ENCODE peak calls at places on chromosomes 7 and 10, in six cellular contexts. One of them, this sample, is unnamed.

GRCh38 chr7:132161231-132161915 is 414.9 kb downstream of the PLXNA4 start:
- DNase-seq in tibial artery: no peak
- DNase-seq in body of pancreas: no peak
- DNase-seq in GM23338: no peak
- DNase-seq in thoracic aorta: no peak
- DNase-seq in astrocyte: peak; percentile 16
- DNase-seq in this sample: no peak

GRCh38 chr7:48421357-48421756 is 250.1 kb downstream of the ABCA13 start:
- DNase-seq in body of pancreas: no peak
- DNase-seq in astrocyte: no peak
- DNase-seq in tibial artery: no peak
- DNase-seq in thoracic aorta: no peak
- DNase-seq in GM23338: peak; percentile 40
- DNase-seq in this sample: peak; percentile 58

GRCh38 chr7:138137423-138138171 is 61.3 kb downstream of the AKR1D1 start:
- DNase-seq in astrocyte: no peak
- DNase-seq in thoracic aorta: no peak
- DNase-seq in body of pancreas: no peak
- DNase-seq in GM23338: no peak
- DNase-seq in tibial artery: no peak
- DNase-seq in this sample: peak; percentile 36

GRCh38 chr10:126634915-126635314 is 35.6 kb downstream of the C10orf90 start:
- DNase-seq in thoracic aorta: no peak
- DNase-seq in GM23338: no peak
- DNase-seq in body of pancreas: no peak
- DNase-seq in tibial artery: no peak
- DNase-seq in astrocyte: peak; percentile 25
- DNase-seq in this sample: peak; percentile 21

GRCh38 chr10:113479346-113480080 is 73.3 kb upstream of the HABP2 start:
- DNase-seq in tibial artery: no peak
- DNase-seq in thoracic aorta: no peak
- DNase-seq in astrocyte: no peak
- DNase-seq in body of pancreas: no peak
- DNase-seq in GM23338: no peak
- DNase-seq in this sample: no peak

GRCh38 chr7:549891-550625 is 30.4 kb upstream of the PDGFA start:
- DNase-seq in tibial artery: no peak
- DNase-seq in body of pancreas: no peak
- DNase-seq in thoracic aorta: no peak
- DNase-seq in GM23338: no peak
- DNase-seq in astrocyte: no peak
- DNase-seq in this sample: no peak

GRCh38 chr7:39453743-39454355 is 112.4 kb upstream of the YAE1 start:
- DNase-seq in tibial artery: no peak
- DNase-seq in GM23338: peak; percentile 89
- DNase-seq in astrocyte: peak; percentile 10
- DNase-seq in thoracic aorta: no peak
- DNase-seq in body of pancreas: peak; percentile 34
- DNase-seq in this sample: peak; percentile 59

GRCh38 chr10:104256335-104257080 is 1.8 kb downstream of the GSTO1 start:
- DNase-seq in GM23338: no peak
- DNase-seq in thoracic aorta: no peak
- DNase-seq in tibial artery: no peak
- DNase-seq in body of pancreas: no peak
- DNase-seq in astrocyte: no peak
- DNase-seq in this sample: peak; percentile 27

GRCh38 chr10:43294241-43294658 is 27.4 kb upstream of the RASGEF1A start:
- DNase-seq in tibial artery: no peak
- DNase-seq in astrocyte: no peak
- DNase-seq in GM23338: no peak
- DNase-seq in thoracic aorta: no peak
- DNase-seq in body of pancreas: no peak
- DNase-seq in this sample: no peak

GRCh38 chr10:21719502-21719901 is 185.5 kb downstream of the MLLT10 start:
- DNase-seq in GM23338: no peak
- DNase-seq in body of pancreas: no peak
- DNase-seq in tibial artery: no peak
- DNase-seq in thoracic aorta: no peak
- DNase-seq in astrocyte: no peak
- DNase-seq in this sample: no peak

GRCh38 chr10:98208925-98209324 is 59.1 kb downstream of the LOXL4 start:
- DNase-seq in GM23338: no peak
- DNase-seq in tibial artery: no peak
- DNase-seq in thoracic aorta: no peak
- DNase-seq in astrocyte: no peak
- DNase-seq in body of pancreas: no peak
- DNase-seq in this sample: no peak

GRCh38 chr7:23020742-23021401 is 6.9 kb upstream of the HYCC1 start:
- DNase-seq in body of pancreas: no peak
- DNase-seq in tibial artery: peak; percentile 46
- DNase-seq in thoracic aorta: peak; percentile 10
- DNase-seq in GM23338: no peak
- DNase-seq in astrocyte: peak; percentile 95
- DNase-seq in this sample: peak; percentile 96

GRCh38 chr7:32496052-32496813 is 944 bp downstream of the AVL9 start:
- DNase-seq in thoracic aorta: no peak
- DNase-seq in astrocyte: no peak
- DNase-seq in tibial artery: no peak
- DNase-seq in body of pancreas: no peak
- DNase-seq in GM23338: peak; percentile 55
- DNase-seq in this sample: no peak

GRCh38 chr10:23556727-23557440 is 118.0 kb downstream of the OTUD1 start:
- DNase-seq in body of pancreas: no peak
- DNase-seq in GM23338: no peak
- DNase-seq in tibial artery: no peak
- DNase-seq in astrocyte: peak; percentile 44
- DNase-seq in thoracic aorta: no peak
- DNase-seq in this sample: peak; percentile 82

GRCh38 chr7:24757799-24758275 is 573 bp upstream of the GSDME start:
- DNase-seq in tibial artery: no peak
- DNase-seq in body of pancreas: peak; percentile 27
- DNase-seq in astrocyte: peak; percentile 42
- DNase-seq in thoracic aorta: no peak
- DNase-seq in GM23338: peak; percentile 26
- DNase-seq in this sample: peak; percentile 63

GRCh38 chr10:28130267-28130666 is 131.4 kb upstream of the ODAD2 start:
- DNase-seq in astrocyte: peak; percentile 82
- DNase-seq in tibial artery: no peak
- DNase-seq in GM23338: no peak
- DNase-seq in thoracic aorta: no peak
- DNase-seq in body of pancreas: no peak
- DNase-seq in this sample: peak; percentile 63

GRCh38 chr7:99078416-99078815 is 65.5 kb downstream of the SMURF1 start:
- DNase-seq in GM23338: no peak
- DNase-seq in thoracic aorta: no peak
- DNase-seq in tibial artery: no peak
- DNase-seq in astrocyte: no peak
- DNase-seq in body of pancreas: peak; percentile 28
- DNase-seq in this sample: no peak

GRCh38 chr10:97522937-97523336 is 24.2 kb downstream of the UBTD1 start:
- DNase-seq in tibial artery: no peak
- DNase-seq in astrocyte: no peak
- DNase-seq in body of pancreas: no peak
- DNase-seq in thoracic aorta: no peak
- DNase-seq in GM23338: no peak
- DNase-seq in this sample: no peak

GRCh38 chr7:92177362-92177761 is 1.6 kb downstream of the LRRD1 start:
- DNase-seq in tibial artery: no peak
- DNase-seq in astrocyte: peak; percentile 29
- DNase-seq in thoracic aorta: no peak
- DNase-seq in body of pancreas: no peak
- DNase-seq in GM23338: no peak
- DNase-seq in this sample: peak; percentile 38

GRCh38 chr7:125090596-125090995 is 161.0 kb upstream of the POT1 start:
- DNase-seq in thoracic aorta: no peak
- DNase-seq in astrocyte: no peak
- DNase-seq in body of pancreas: no peak
- DNase-seq in GM23338: peak; percentile 6
- DNase-seq in tibial artery: no peak
- DNase-seq in this sample: peak; percentile 77

GRCh38 chr7:38463277-38464224 is 167.6 kb downstream of the AMPH start:
- DNase-seq in body of pancreas: no peak
- DNase-seq in GM23338: no peak
- DNase-seq in astrocyte: peak; percentile 49
- DNase-seq in tibial artery: peak; percentile 70
- DNase-seq in thoracic aorta: peak; percentile 12
- DNase-seq in this sample: peak; percentile 26

GRCh38 chr7:92835140-92835850 is 1.1 kb downstream of the CDK6 start:
- DNase-seq in thoracic aorta: peak; percentile 4
- DNase-seq in tibial artery: peak; percentile 43
- DNase-seq in body of pancreas: peak; percentile 57
- DNase-seq in GM23338: peak; percentile 93
- DNase-seq in astrocyte: peak; percentile 62
- DNase-seq in this sample: peak; percentile 62

GRCh38 chr7:73909996-73910395 is 49.0 kb downstream of the TMEM270 start:
- DNase-seq in astrocyte: no peak
- DNase-seq in thoracic aorta: no peak
- DNase-seq in body of pancreas: no peak
- DNase-seq in GM23338: no peak
- DNase-seq in tibial artery: no peak
- DNase-seq in this sample: no peak

GRCh38 chr10:58859541-58859940 is 316.9 kb upstream of the PHYHIPL start:
- DNase-seq in astrocyte: no peak
- DNase-seq in body of pancreas: no peak
- DNase-seq in thoracic aorta: no peak
- DNase-seq in GM23338: no peak
- DNase-seq in tibial artery: no peak
- DNase-seq in this sample: no peak

GRCh38 chr10:130017010-130017630 is 53.0 kb upstream of the EBF3 start:
- DNase-seq in tibial artery: no peak
- DNase-seq in GM23338: no peak
- DNase-seq in thoracic aorta: no peak
- DNase-seq in astrocyte: no peak
- DNase-seq in body of pancreas: no peak
- DNase-seq in this sample: no peak

GRCh38 chr7:101165958-101166602 is 711 bp upstream of the VGF start:
- DNase-seq in astrocyte: no peak
- DNase-seq in GM23338: peak; percentile 75
- DNase-seq in thoracic aorta: no peak
- DNase-seq in body of pancreas: no peak
- DNase-seq in tibial artery: no peak
- DNase-seq in this sample: no peak
- H3K4me3 ChIP-seq in astrocyte: peak overlapping the region; percentile 41
- H3K4me3 ChIP-seq in GM23338: peak overlapping the region; percentile 76
- H3K4me3 ChIP-seq in thoracic aorta: peak overlapping the region; percentile 56
- H3K4me3 ChIP-seq in body of pancreas: no peak overlapping the region
- H3K4me3 ChIP-seq in tibial artery: no peak overlapping the region
- H3K4me3 ChIP-seq in this sample: no peak overlapping the region

DNA sequence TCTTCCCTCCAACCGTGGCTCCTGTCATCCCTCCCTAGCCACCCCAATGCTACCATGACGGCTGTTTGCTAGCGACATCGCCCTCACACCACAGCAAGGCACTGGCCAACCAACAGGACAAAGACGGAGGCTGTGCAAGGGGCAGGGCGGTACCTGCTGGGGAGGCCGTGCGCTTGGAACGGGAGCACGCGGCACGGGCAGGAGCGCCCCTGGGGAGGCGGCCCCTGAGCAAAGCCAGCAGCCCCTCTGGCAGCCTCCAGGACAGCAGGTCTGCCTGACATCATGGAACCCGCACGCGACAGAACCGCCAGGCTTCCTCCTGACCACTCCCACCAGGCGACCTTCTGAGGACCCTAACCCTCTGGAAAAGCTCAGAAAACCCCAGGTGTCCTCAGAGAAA is 12.7 kb downstream of the MAD1L1 start:
- DNase-seq in thoracic aorta: no peak
- DNase-seq in astrocyte: no peak
- DNase-seq in GM23338: no peak
- DNase-seq in body of pancreas: no peak
- DNase-seq in tibial artery: no peak
- DNase-seq in this sample: no peak
- H3K36me3 ChIP-seq in thoracic aorta: peaks cover 48% of the 10 kb centered on the region
- H3K36me3 ChIP-seq in astrocyte: peaks cover 19% of the 10 kb centered on the region
- H3K36me3 ChIP-seq in GM23338: peaks cover 15% of the 10 kb centered on the region
- H3K36me3 ChIP-seq in body of pancreas: no peaks in the 10 kb centered on the region
- H3K36me3 ChIP-seq in tibial artery: peaks cover 99% of the 10 kb centered on the region
- H3K36me3 ChIP-seq in this sample: peaks cover 24% of the 10 kb centered on the region

GRCh38 chr7:50795831-50796230 is 13.1 kb upstream of the GRB10 start:
- DNase-seq in GM23338: no peak
- DNase-seq in astrocyte: no peak
- DNase-seq in body of pancreas: peak; percentile 70
- DNase-seq in thoracic aorta: no peak
- DNase-seq in tibial artery: no peak
- DNase-seq in this sample: no peak
- TF ChIP-seq CTCF in GM23338: peak; percentile 42
- TF ChIP-seq CTCF in astrocyte: no peak
- TF ChIP-seq CTCF in body of pancreas: peak; percentile 45
- TF ChIP-seq CTCF in thoracic aorta: no peak
- TF ChIP-seq CTCF in tibial artery: no peak
- TF ChIP-seq CTCF in this sample: peak; percentile 22

GRCh38 chr7:19106308-19107141 is 10.9 kb downstream of the TWIST1 start:
- DNase-seq in astrocyte: no peak
- DNase-seq in tibial artery: no peak
- DNase-seq in thoracic aorta: no peak
- DNase-seq in body of pancreas: no peak
- DNase-seq in GM23338: peak; percentile 68
- DNase-seq in this sample: no peak

GRCh38 chr7:19107142-19107391 is 10.4 kb downstream of the TWIST1 start:
- DNase-seq in astrocyte: no peak
- DNase-seq in thoracic aorta: no peak
- DNase-seq in GM23338: no peak
- DNase-seq in body of pancreas: no peak
- DNase-seq in tibial artery: no peak
- DNase-seq in this sample: no peak

GRCh38 chr7:19108985-19109946 is 8.2 kb downstream of the TWIST1 start:
- DNase-seq in tibial artery: no peak
- DNase-seq in astrocyte: no peak
- DNase-seq in body of pancreas: no peak
- DNase-seq in GM23338: no peak
- DNase-seq in thoracic aorta: no peak
- DNase-seq in this sample: no peak

GRCh38 chr7:19105546-19105945 is 11.9 kb downstream of the TWIST1 start:
- DNase-seq in body of pancreas: no peak
- DNase-seq in astrocyte: no peak
- DNase-seq in GM23338: no peak
- DNase-seq in tibial artery: no peak
- DNase-seq in thoracic aorta: no peak
- DNase-seq in this sample: no peak

DNA sequence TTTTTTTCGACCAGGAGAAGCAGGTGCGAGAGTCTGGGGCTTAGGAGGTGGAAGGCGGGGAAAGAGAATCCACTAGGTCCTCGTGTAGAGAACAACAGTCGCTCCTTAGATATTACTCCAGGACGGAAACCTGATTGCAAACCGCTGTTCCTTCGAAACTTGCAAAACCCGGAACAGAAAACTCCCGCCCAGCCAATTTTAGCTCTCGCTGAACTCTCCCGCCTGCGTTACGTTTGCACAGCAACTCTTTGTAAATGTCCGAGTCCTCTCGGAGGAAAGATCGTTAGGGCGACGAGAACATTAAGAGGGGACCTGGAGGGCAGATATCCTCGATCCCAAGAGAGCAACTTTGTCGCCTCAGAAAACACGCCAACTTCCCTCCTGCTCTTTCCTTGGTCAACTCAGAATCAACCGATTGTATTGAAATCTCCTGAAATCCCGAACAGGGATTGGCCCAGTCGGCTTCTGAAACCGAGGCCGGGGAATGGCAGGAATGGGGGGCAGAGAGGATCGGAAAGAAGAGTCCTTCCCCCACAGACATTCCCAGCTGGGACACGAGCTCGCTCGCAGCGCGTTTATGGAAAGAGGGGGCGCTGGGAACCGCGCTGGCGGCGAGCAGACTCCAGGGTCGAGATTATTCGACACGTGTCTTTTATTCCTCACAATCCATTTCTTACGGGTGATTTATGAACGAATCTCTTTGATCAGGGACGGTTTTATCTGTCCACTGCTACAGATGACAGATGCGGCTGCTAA is 9.9 kb downstream of the TWIST1 start:
- DNase-seq in GM23338: peak; percentile 73
- DNase-seq in thoracic aorta: no peak
- DNase-seq in body of pancreas: no peak
- DNase-seq in tibial artery: no peak
- DNase-seq in astrocyte: peak; percentile 59
- DNase-seq in this sample: peak; percentile 13
- H3K4me3 ChIP-seq in GM23338: peak overlapping the region; percentile 56
- H3K4me3 ChIP-seq in thoracic aorta: peak overlapping the region; percentile 76
- H3K4me3 ChIP-seq in body of pancreas: no peak overlapping the region
- H3K4me3 ChIP-seq in tibial artery: peak overlapping the region; percentile 49
- H3K4me3 ChIP-seq in astrocyte: peak overlapping the region; percentile 64
- H3K4me3 ChIP-seq in this sample: no peak overlapping the region

This sample was measured in bronchial epithelial cell.